ENCODE peak calls at places on chromosome 11, in five cellular contexts. X, C, U, Q and D are unnamed samples.

GRCh38 chr11:19060629-19061028 is at the start of gene MRGPRX2:
- DNase-seq in Q (no peak), U (no peak), C (no peak), X (no peak), D (no peak)

GRCh38 chr11:63564056-63564784 is 1.0 kb upstream of the PLAAT2 start:
- DNase-seq in X (no peak), C (no peak), Q (no peak), U (peak), D (no peak)

GRCh38 chr11:47924184-47924671 is 56.1 kb upstream of the PTPRJ start:
- DNase-seq in X (no peak), U (no peak), C (peak), Q (no peak), D (no peak)

GRCh38 chr11:102267602-102268001 is 49.7 kb upstream of the BIRC3 start:
- DNase-seq in Q (no peak), X (no peak), C (peak), U (no peak), D (no peak)

GRCh38 chr11:62000539-62001446 is 33.4 kb upstream of the FTH1 start:
- DNase-seq in Q (no peak), C (no peak), U (no peak), X (no peak), D (no peak)

GRCh38 chr11:78806214-78807004 is 231.7 kb upstream of the NARS2 start:
- DNase-seq in X (no peak), U (no peak), Q (no peak), C (no peak), D (no peak)

GRCh38 chr11:27296406-27296994 is 66.5 kb downstream of the CCDC34 start:
- DNase-seq in X (peak), C (peak), Q (no peak), U (no peak), D (no peak)

GRCh38 chr11:35791088-35791958 is 128.7 kb downstream of the TRIM44 start:
- DNase-seq in X (peak), Q (no peak), U (no peak), C (peak), D (no peak)

GRCh38 chr11:86737752-86738151 is 62.6 kb upstream of the PRSS23 start:
- DNase-seq in X (no peak), Q (no peak), U (no peak), C (peak), D (no peak)

GRCh38 chr11:63462126-63462525 is 28.8 kb downstream of the PLAAT5 start:
- DNase-seq in U (no peak), C (no peak), Q (no peak), X (no peak), D (no peak)

GRCh38 chr11:12274558-12275197 is 102.7 kb upstream of the PARVA start:
- DNase-seq in C (peak), U (peak), Q (no peak), X (no peak), D (no peak)

GRCh38 chr11:118744001-118744400 is 47.0 kb downstream of the DDX6 start:
- DNase-seq in U (no peak), X (no peak), Q (no peak), C (no peak), D (no peak)

GRCh38 chr11:120647681-120648080 is 136.1 kb downstream of the GRIK4 start:
- DNase-seq in Q (no peak), C (no peak), U (no peak), X (no peak), D (no peak)

GRCh38 chr11:134512061-134512460 is 100.0 kb upstream of the B3GAT1 start:
- DNase-seq in C (no peak), Q (no peak), U (no peak), X (no peak), D (no peak)

GRCh38 chr11:131880279-131880678 is 509.9 kb downstream of the NTM start:
- DNase-seq in Q (no peak), X (peak), U (no peak), C (no peak), D (no peak)

GRCh38 chr11:121448431-121448941 is 3.6 kb upstream of the SORL1 start:
- DNase-seq in Q (no peak), C (peak), U (no peak), X (no peak), D (no peak)

GRCh38 chr11:79274636-79275315 is 166.1 kb downstream of the TENM4 start:
- DNase-seq in Q (no peak), C (peak), X (no peak), U (no peak), D (no peak)

GRCh38 chr11:9820260-9820659 is 156.4 kb downstream of the SWAP70 start:
- DNase-seq in Q (no peak), U (no peak), X (peak), C (no peak), D (no peak)

GRCh38 chr11:46948378-46949131 is 12.0 kb downstream of the CSTPP1 start:
- DNase-seq in X (no peak), Q (no peak), C (peak), U (no peak), D (no peak)

GRCh38 chr11:2095542-2095941 is 43.6 kb downstream of the IGF2 start:
- DNase-seq in X (no peak), C (no peak), U (no peak), Q (no peak), D (no peak)
- H3K18ac ChIP-seq in X (no peak), C (peak), U (no peak), Q (no peak), D (peak)

DNA sequence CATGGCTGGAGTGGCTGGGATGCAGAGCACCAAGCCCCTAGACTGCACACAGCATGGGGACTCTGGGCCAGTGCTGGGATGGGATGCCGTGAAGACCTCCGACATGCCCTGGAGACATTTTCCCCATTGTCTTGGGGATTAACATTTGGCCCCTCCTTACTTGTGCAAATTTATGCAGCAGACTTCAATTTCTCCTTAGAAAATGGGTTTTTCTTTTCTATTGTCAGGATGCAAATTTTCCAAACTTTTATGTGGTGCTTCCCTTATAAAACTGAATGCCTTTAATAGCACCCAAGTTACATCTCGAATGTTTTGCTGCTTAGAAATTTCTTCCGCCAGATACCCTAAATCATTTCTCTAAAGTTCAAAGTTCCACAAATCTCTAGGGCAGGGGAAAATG is 29.2 kb downstream of the RSF1 start:
- DNase-seq in X (no peak), Q (no peak), C (no peak), U (no peak), D (no peak)
- H3K4ac ChIP-seq in X (no peak), Q (no peak), C (no peak), U (no peak), D (no peak)

GRCh38 chr11:84722583-84723108 is 904.5 kb downstream of the DLG2 start:
- DNase-seq in Q (no peak), X (peak), C (no peak), U (peak), D (peak)
- H3K18ac ChIP-seq in Q (no peak), X (no peak), C (no peak), U (no peak), D (no peak)

GRCh38 chr11:65652511-65653228 is 10.0 kb downstream of the RELA start:
- DNase-seq in Q (peak), X (peak), C (peak), U (peak), D (peak)
- H3K4ac ChIP-seq in Q (no peak), X (peak), C (peak), U (no peak), D (peak)

GRCh38 chr11:44726278-44727113 is at the start of gene TSPAN18:
- DNase-seq in U (peak), Q (peak), X (peak), C (no peak), D (peak)
- H3K18ac ChIP-seq in U (peak), Q (peak), X (peak), C (no peak), D (peak)